ENCODE peak calls at places on chromosome 19, in four cellular contexts. One of them, this sample, is unnamed. For H3K4me1, the result is how much of the 10 kb centered on the place peaks cover.

GRCh38 chr19:16509141-16510061 is 13.2 kb downstream of the C19orf44 start:
- DNase-seq in thoracic aorta: no peak
- DNase-seq in NT2/D1: no peak
- DNase-seq in GM23338: no peak
- DNase-seq in this sample: peak

GRCh38 chr19:31177230-31177629 is 172.0 kb downstream of the TSHZ3 start:
- DNase-seq in thoracic aorta: no peak
- DNase-seq in NT2/D1: no peak
- DNase-seq in GM23338: no peak
- DNase-seq in this sample: no peak

GRCh38 chr19:10001899-10002298 is 8.4 kb downstream of the COL5A3 start:
- DNase-seq in thoracic aorta: no peak
- DNase-seq in NT2/D1: no peak
- DNase-seq in GM23338: peak
- DNase-seq in this sample: no peak

GRCh38 chr19:56258272-56258671 is 14.3 kb upstream of the EDDM13 start:
- DNase-seq in thoracic aorta: no peak
- DNase-seq in NT2/D1: no peak
- DNase-seq in GM23338: no peak
- DNase-seq in this sample: no peak

GRCh38 chr19:10010247-10010691 is at the start of gene COL5A3:
- DNase-seq in thoracic aorta: no peak
- DNase-seq in NT2/D1: no peak
- DNase-seq in GM23338: peak
- DNase-seq in this sample: no peak

GRCh38 chr19:12411893-12412292 is 10.8 kb upstream of the ZNF799 start:
- DNase-seq in thoracic aorta: no peak
- DNase-seq in NT2/D1: no peak
- DNase-seq in GM23338: no peak
- DNase-seq in this sample: no peak

GRCh38 chr19:31304877-31305312 is 44.3 kb downstream of the TSHZ3 start:
- DNase-seq in thoracic aorta: no peak
- DNase-seq in NT2/D1: no peak
- DNase-seq in GM23338: no peak
- DNase-seq in this sample: no peak

GRCh38 chr19:35034005-35034502 is 3.8 kb downstream of the SCN1B start:
- DNase-seq in thoracic aorta: no peak
- DNase-seq in NT2/D1: no peak
- DNase-seq in GM23338: no peak
- DNase-seq in this sample: no peak

GRCh38 chr19:47813995-47814328 is 7.8 kb upstream of the CRX start:
- DNase-seq in thoracic aorta: no peak
- DNase-seq in NT2/D1: no peak
- DNase-seq in GM23338: no peak
- DNase-seq in this sample: no peak

GRCh38 chr19:40811478-40812341 is 12.7 kb downstream of the EGLN2 start:
- DNase-seq in thoracic aorta: no peak
- DNase-seq in NT2/D1: no peak
- DNase-seq in GM23338: peak
- DNase-seq in this sample: no peak

GRCh38 chr19:48614436-48615144 is at the start of gene FAM83E:
- DNase-seq in thoracic aorta: no peak
- DNase-seq in NT2/D1: no peak
- DNase-seq in GM23338: peak
- DNase-seq in this sample: no peak

GRCh38 chr19:41816761-41817160 is 20.4 kb downstream of the CEACAM3 start:
- DNase-seq in thoracic aorta: no peak
- DNase-seq in NT2/D1: no peak
- DNase-seq in GM23338: no peak
- DNase-seq in this sample: no peak

GRCh38 chr19:5567360-5567970 is at the start of gene TINCR:
- DNase-seq in thoracic aorta: no peak
- DNase-seq in NT2/D1: no peak
- DNase-seq in GM23338: peak
- DNase-seq in this sample: no peak

GRCh38 chr19:33297401-33298145 is 4.8 kb downstream of the CEBPA start:
- DNase-seq in thoracic aorta: no peak
- DNase-seq in NT2/D1: no peak
- DNase-seq in GM23338: no peak
- DNase-seq in this sample: peak

GRCh38 chr19:33295621-33296472 is 6.5 kb downstream of the CEBPA start:
- DNase-seq in thoracic aorta: no peak
- DNase-seq in NT2/D1: no peak
- DNase-seq in GM23338: no peak
- DNase-seq in this sample: no peak

GRCh38 chr19:33298146-33298911 is 4.0 kb downstream of the CEBPA start:
- DNase-seq in thoracic aorta: no peak
- DNase-seq in NT2/D1: no peak
- DNase-seq in GM23338: peak
- DNase-seq in this sample: peak

GRCh38 chr19:33294058-33294798 is 8.1 kb downstream of the CEBPA start:
- DNase-seq in thoracic aorta: no peak
- DNase-seq in NT2/D1: no peak
- DNase-seq in GM23338: no peak
- DNase-seq in this sample: no peak

DNA sequence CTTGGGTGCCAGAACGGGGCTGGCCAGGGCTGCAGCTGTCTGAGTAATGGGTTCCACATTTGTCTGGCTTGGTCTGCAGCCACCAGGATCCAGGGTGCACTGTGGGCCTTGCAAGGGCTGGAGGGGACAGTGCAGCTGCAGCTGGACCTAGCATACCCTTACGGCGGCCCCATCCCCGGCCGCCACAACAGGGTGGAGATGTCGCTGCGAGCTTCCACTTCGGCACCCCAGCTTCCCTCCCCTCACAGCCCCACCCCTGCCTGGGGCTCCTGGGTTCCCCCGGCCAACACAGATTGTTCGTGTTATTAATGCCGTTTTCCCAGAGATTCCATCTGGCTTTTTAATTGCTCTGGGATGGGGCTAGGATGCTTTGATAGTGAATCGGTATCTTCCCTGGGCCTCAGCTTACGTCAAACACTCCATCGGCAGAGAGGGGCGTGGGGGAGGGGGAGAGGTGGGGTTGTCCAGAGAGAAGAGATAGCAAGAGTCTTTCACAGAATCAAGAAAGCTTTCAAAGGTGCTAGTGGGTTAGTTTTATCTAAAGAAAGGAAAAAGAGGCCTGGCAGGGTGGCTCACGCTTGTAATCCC is 5.8 kb downstream of the CEBPA start:
- DNase-seq in thoracic aorta: no peak
- DNase-seq in NT2/D1: no peak
- DNase-seq in GM23338: no peak
- DNase-seq in this sample: peak
- H3K4me1 ChIP-seq in thoracic aorta: under half
- H3K4me1 ChIP-seq in NT2/D1: under half
- H3K4me1 ChIP-seq in GM23338: under half
- H3K4me1 ChIP-seq in this sample: under half

DNA sequence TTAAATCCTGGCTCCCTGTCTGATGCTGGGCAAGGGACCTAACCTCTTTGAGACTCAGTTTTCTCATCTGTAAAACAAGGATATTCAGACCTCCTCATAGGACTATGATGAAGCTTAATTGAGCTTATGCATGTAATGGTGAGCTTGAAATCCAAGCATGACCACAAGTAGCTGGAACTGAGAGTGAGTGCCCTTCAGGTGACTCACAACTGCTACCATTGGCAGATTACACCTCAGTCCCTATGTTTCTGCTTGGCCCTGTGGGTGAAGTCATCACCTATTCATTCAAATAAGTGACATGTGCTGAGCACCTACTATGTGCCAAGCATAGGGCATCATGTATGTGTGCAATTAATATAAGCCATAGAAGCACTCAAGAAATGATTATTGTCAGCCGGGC is 25.7 kb downstream of the NOVA2 start:
- DNase-seq in thoracic aorta: no peak
- DNase-seq in NT2/D1: no peak
- DNase-seq in GM23338: no peak
- DNase-seq in this sample: no peak
- H3K4me1 ChIP-seq in thoracic aorta: under half
- H3K4me1 ChIP-seq in NT2/D1: under half
- H3K4me1 ChIP-seq in GM23338: under half
- H3K4me1 ChIP-seq in this sample: under half

DNA sequence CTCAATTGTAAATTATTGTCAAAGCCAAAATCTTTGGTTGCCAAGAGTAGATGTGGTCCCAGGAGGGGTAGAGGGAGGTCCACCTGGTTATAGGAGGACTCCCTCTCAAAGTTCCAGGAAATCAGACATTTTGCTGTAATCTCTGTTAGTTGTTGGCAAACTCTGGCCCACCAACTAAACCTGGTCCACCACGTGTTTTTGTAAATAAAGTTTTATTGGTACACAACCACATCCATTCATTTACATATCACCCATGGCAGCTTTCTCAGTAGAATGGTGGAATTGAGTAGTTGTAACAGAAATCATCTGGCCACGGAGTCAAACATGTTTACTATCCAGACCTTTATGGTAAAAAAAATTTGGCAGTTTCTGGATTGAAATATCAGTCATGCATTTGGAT is 70.6 kb downstream of the ZNF557 start:
- DNase-seq in thoracic aorta: no peak
- DNase-seq in NT2/D1: no peak
- DNase-seq in GM23338: no peak
- DNase-seq in this sample: no peak
- H3K4me1 ChIP-seq in thoracic aorta: under half
- H3K4me1 ChIP-seq in NT2/D1: under half
- H3K4me1 ChIP-seq in GM23338: under half
- H3K4me1 ChIP-seq in this sample: under half

DNA sequence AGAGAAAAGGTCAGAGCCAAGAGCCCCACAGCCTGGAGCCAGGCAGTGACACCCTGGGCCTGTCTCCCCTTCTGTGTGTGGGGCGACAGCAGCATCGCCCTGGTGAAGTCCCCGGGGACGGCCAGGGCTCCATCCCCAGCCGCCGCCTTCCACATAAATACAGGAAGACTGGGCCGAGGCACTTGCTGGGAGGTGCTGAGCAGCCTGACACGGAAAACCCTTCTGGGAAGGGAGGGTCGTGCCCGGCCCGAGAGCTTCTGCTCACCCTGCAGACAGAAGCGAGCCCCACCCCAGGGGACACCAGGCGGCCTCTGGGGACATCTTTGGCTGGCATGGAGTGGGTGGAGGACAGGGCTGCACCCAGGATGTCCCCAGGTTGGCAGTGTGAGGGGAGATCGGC is 5.1 kb downstream of the FGF22 start:
- DNase-seq in thoracic aorta: no peak
- DNase-seq in NT2/D1: no peak
- DNase-seq in GM23338: no peak
- DNase-seq in this sample: no peak
- H3K4me1 ChIP-seq in thoracic aorta: under half
- H3K4me1 ChIP-seq in NT2/D1: under half
- H3K4me1 ChIP-seq in GM23338: under half
- H3K4me1 ChIP-seq in this sample: under half

GRCh38 chr19:18301718-18302111 is 20.3 kb upstream of the JUND start:
- DNase-seq in thoracic aorta: no peak
- DNase-seq in NT2/D1: no peak
- DNase-seq in GM23338: no peak
- DNase-seq in this sample: no peak
- H3K4me1 ChIP-seq in thoracic aorta: under half
- H3K4me1 ChIP-seq in NT2/D1: under half
- H3K4me1 ChIP-seq in GM23338: under half
- H3K4me1 ChIP-seq in this sample: under half

GRCh38 chr19:45096700-45097099 is 3.7 kb downstream of the PPP1R37 start:
- DNase-seq in thoracic aorta: no peak
- DNase-seq in NT2/D1: no peak
- DNase-seq in GM23338: no peak
- DNase-seq in this sample: no peak

GRCh38 chr19:45094707-45095106 is 1.7 kb downstream of the PPP1R37 start:
- DNase-seq in thoracic aorta: no peak
- DNase-seq in NT2/D1: no peak
- DNase-seq in GM23338: no peak
- DNase-seq in this sample: no peak

GRCh38 chr19:45092747-45093678 is at the start of gene PPP1R37:
- DNase-seq in thoracic aorta: peak
- DNase-seq in NT2/D1: peak
- DNase-seq in GM23338: peak
- DNase-seq in this sample: peak

GRCh38 chr19:45095496-45096413 is 2.8 kb downstream of the PPP1R37 start:
- DNase-seq in thoracic aorta: no peak
- DNase-seq in NT2/D1: no peak
- DNase-seq in GM23338: no peak
- DNase-seq in this sample: no peak

DNA sequence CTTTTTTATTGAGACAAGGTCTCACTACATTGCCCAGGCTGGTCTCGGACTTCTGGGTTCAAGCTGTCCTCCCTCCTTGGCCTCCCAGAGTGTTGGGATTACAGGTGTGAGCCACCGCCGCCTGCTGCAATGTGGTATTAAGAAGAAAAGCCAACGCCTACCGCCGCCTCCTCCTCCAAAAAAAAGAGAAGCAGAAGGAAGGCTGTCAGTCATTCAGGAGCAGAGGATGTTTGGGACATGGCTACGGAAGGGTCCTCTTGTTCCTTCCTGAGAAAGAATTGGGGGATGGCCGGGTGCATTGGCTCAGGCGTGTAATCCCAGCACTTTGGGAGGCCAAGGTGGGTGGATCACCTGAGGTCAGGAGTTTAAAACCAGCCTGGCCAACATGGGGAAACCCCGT is 1.2 kb downstream of the PPP1R37 start:
- DNase-seq in thoracic aorta: no peak
- DNase-seq in NT2/D1: no peak
- DNase-seq in GM23338: no peak
- DNase-seq in this sample: no peak
- H3K4me1 ChIP-seq in thoracic aorta: under half
- H3K4me1 ChIP-seq in NT2/D1: under half
- H3K4me1 ChIP-seq in GM23338: under half
- H3K4me1 ChIP-seq in this sample: under half